ENCODE peak calls at places on chromosomes 7 and 10, in nine cellular contexts. Y, Z, M, G, A, C, D, Q and X are unnamed samples.

GRCh38 chr10:75283150-75284096 is 47.7 kb upstream of the COMTD1 start:
- DNase-seq in Y (peak), Z (no peak), M (peak), G (no peak), A (peak), C (no peak), D (no peak), Q (no peak), X (no peak)

GRCh38 chr7:112986256-112987031 is 100.2 kb downstream of the GPR85 start:
- DNase-seq in Y (no peak), Z (no peak), M (peak), G (no peak), A (no peak), C (no peak), D (no peak), Q (no peak), X (no peak)

GRCh38 chr10:97531401-97531985 is 32.8 kb downstream of the UBTD1 start:
- DNase-seq in Y (no peak), Z (no peak), M (no peak), G (no peak), A (no peak), C (no peak), D (no peak), Q (no peak), X (no peak)

GRCh38 chr7:130758429-130759056 is 24.5 kb upstream of the KLF14 start:
- DNase-seq in Y (no peak), Z (peak), M (peak), G (no peak), A (no peak), C (no peak), D (no peak), Q (peak), X (no peak)

GRCh38 chr10:86266446-86267242 is 100.0 kb downstream of the GRID1 start:
- DNase-seq in Y (peak), Z (no peak), M (no peak), G (no peak), A (peak), C (no peak), D (no peak), Q (no peak), X (no peak)

GRCh38 chr10:33126742-33127141 is 168.7 kb upstream of the ITGB1 start:
- DNase-seq in Y (peak), Z (no peak), M (no peak), G (no peak), A (no peak), C (no peak), D (no peak), Q (no peak), X (no peak)

GRCh38 chr10:84352251-84352842 is 24.0 kb downstream of the CCSER2 start:
- DNase-seq in Y (peak), Z (no peak), M (peak), G (peak), A (peak), C (peak), D (no peak), Q (peak), X (no peak)

GRCh38 chr10:3959370-3960266 is 174.6 kb upstream of the KLF6 start:
- DNase-seq in Y (no peak), Z (no peak), M (no peak), G (no peak), A (no peak), C (no peak), D (no peak), Q (no peak), X (no peak)

GRCh38 chr10:94358480-94358879 is 4.3 kb downstream of the NOC3L start:
- DNase-seq in Y (no peak), Z (no peak), M (peak), G (no peak), A (no peak), C (no peak), D (no peak), Q (no peak), X (no peak)

GRCh38 chr10:112259688-112260087 is 23.5 kb upstream of the TECTB start:
- DNase-seq in Y (no peak), Z (no peak), M (no peak), G (no peak), A (no peak), C (no peak), D (no peak), Q (no peak), X (no peak)

GRCh38 chr10:59625842-59626522 is 83.7 kb downstream of the SLC16A9 start:
- DNase-seq in Y (no peak), Z (peak), M (peak), G (peak), A (no peak), C (peak), D (no peak), Q (peak), X (no peak)

GRCh38 chr7:155963356-155963755 is 151.1 kb upstream of the SHH start:
- DNase-seq in Y (peak), Z (no peak), M (no peak), G (no peak), A (peak), C (no peak), D (peak), Q (no peak), X (no peak)

GRCh38 chr7:21443149-21443841 is 15.4 kb downstream of the SP4 start:
- DNase-seq in Y (no peak), Z (no peak), M (no peak), G (no peak), A (no peak), C (no peak), D (no peak), Q (no peak), X (no peak)

GRCh38 chr10:22550732-22551131 is 163.6 kb downstream of the PIP4K2A start:
- DNase-seq in Y (peak), Z (no peak), M (no peak), G (peak), A (peak), C (peak), D (no peak), Q (peak), X (peak)

GRCh38 chr7:16071246-16071857 is 350.0 kb downstream of the CRPPA start:
- DNase-seq in Y (no peak), Z (peak), M (peak), G (no peak), A (no peak), C (peak), D (no peak), Q (peak), X (no peak)

GRCh38 chr7:94450044-94450697 is 55.5 kb downstream of the COL1A2 start:
- DNase-seq in Y (no peak), Z (no peak), M (no peak), G (no peak), A (no peak), C (no peak), D (no peak), Q (no peak), X (no peak)

GRCh38 chr10:78336402-78336791 is 302.7 kb downstream of the RPS24 start:
- DNase-seq in Y (peak), Z (peak), M (no peak), G (no peak), A (peak), C (peak), D (peak), Q (no peak), X (peak)

GRCh38 chr10:22030421-22030820 is 26.9 kb upstream of the DNAJC1 start:
- DNase-seq in Y (no peak), Z (no peak), M (no peak), G (no peak), A (no peak), C (no peak), D (no peak), Q (no peak), X (no peak)

GRCh38 chr7:114375914-114376313 is 38.7 kb upstream of the FOXP2 start:
- DNase-seq in Y (no peak), Z (no peak), M (peak), G (no peak), A (no peak), C (no peak), D (no peak), Q (no peak), X (no peak)

GRCh38 chr10:21166557-21167287 is 269.6 kb upstream of the NEBL start:
- DNase-seq in Y (no peak), Z (no peak), M (no peak), G (no peak), A (no peak), C (no peak), D (no peak), Q (no peak), X (no peak)

GRCh38 chr10:6208781-6209235 is 6.1 kb downstream of the PFKFB3 start:
- DNase-seq in Y (no peak), Z (no peak), M (no peak), G (no peak), A (no peak), C (no peak), D (no peak), Q (no peak), X (no peak)

GRCh38 chr7:143321734-143322133 is 5.8 kb downstream of the CLCN1 start:
- DNase-seq in Y (no peak), Z (no peak), M (no peak), G (no peak), A (no peak), C (no peak), D (no peak), Q (no peak), X (no peak)

GRCh38 chr7:41459623-41460256 is 243.2 kb downstream of the INHBA start:
- DNase-seq in Y (no peak), Z (no peak), M (no peak), G (no peak), A (no peak), C (no peak), D (no peak), Q (no peak), X (no peak)

GRCh38 chr10:77889277-77889903 is 37.2 kb downstream of the DLG5 start:
- DNase-seq in Y (no peak), Z (no peak), M (no peak), G (no peak), A (no peak), C (no peak), D (no peak), Q (no peak), X (no peak)

GRCh38 chr10:35561670-35562069 is 43.5 kb upstream of the GJD4 start:
- DNase-seq in Y (peak), Z (no peak), M (no peak), G (no peak), A (no peak), C (no peak), D (peak), Q (no peak), X (no peak)

GRCh38 chr10:30671011-30671616 is 41.6 kb upstream of the LYZL2 start:
- DNase-seq in Y (no peak), Z (peak), M (peak), G (no peak), A (no peak), C (peak), D (no peak), Q (peak), X (peak)

GRCh38 chr10:76245951-76246495 is 814.6 kb downstream of the LRMDA start:
- DNase-seq in Y (no peak), Z (no peak), M (no peak), G (no peak), A (no peak), C (no peak), D (no peak), Q (no peak), X (no peak)

GRCh38 chr7:14133752-14134151 is 144.3 kb upstream of the ETV1 start:
- DNase-seq in Y (no peak), Z (no peak), M (no peak), G (no peak), A (no peak), C (no peak), D (no peak), Q (no peak), X (no peak)

GRCh38 chr7:74380720-74381119 is 73.0 kb upstream of the GTF2IRD1 start:
- DNase-seq in Y (no peak), Z (no peak), M (no peak), G (no peak), A (no peak), C (no peak), D (no peak), Q (no peak), X (no peak)

GRCh38 chr7:24755541-24756416 is 1.5 kb downstream of the GSDME start:
- DNase-seq in Y (no peak), Z (no peak), M (peak), G (no peak), A (no peak), C (no peak), D (no peak), Q (peak), X (no peak)

GRCh38 chr10:3222068-3222467 is 49.5 kb upstream of the PITRM1 start:
- DNase-seq in Y (no peak), Z (no peak), M (no peak), G (no peak), A (no peak), C (peak), D (no peak), Q (no peak), X (no peak)

GRCh38 chr10:87918254-87918859 is 54.9 kb downstream of the PTEN start:
- DNase-seq in Y (no peak), Z (no peak), M (no peak), G (no peak), A (no peak), C (no peak), D (no peak), Q (no peak), X (no peak)

GRCh38 chr7:12684733-12685132 is 2.7 kb upstream of the ARL4A start:
- DNase-seq in Y (no peak), Z (no peak), M (no peak), G (no peak), A (no peak), C (no peak), D (no peak), Q (no peak), X (no peak)

GRCh38 chr7:12686234-12686893 is 1.1 kb upstream of the ARL4A start:
- DNase-seq in Y (peak), Z (peak), M (peak), G (peak), A (peak), C (peak), D (peak), Q (peak), X (peak)

GRCh38 chr7:12684186-12684585 is 3.2 kb upstream of the ARL4A start:
- DNase-seq in Y (no peak), Z (no peak), M (no peak), G (no peak), A (no peak), C (no peak), D (no peak), Q (no peak), X (no peak)

GRCh38 chr7:12686894-12687212 is 580 bp upstream of the ARL4A start:
- DNase-seq in Y (no peak), Z (no peak), M (no peak), G (no peak), A (no peak), C (no peak), D (no peak), Q (no peak), X (no peak)

DNA sequence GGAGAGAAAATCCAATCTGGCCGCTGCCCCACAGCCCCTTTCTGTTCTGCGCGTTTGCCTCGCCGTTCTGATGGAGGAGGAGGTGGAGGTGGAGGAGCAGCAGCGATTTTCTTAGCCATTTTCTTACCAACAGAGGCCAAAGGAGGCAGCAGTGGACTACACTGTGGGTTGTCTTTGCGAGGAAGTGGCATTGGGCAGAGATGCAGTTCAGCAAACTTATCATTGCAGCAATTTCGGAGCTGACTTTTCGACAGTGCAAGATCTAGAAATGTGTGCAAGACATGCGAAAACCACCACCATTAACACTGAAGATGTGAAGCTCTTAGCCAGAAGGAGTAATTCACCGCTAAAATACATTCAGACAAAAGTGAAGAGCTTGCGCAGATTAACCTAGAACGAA is 1.9 kb upstream of the ARL4A start:
- DNase-seq in Y (peak), Z (no peak), M (no peak), G (peak), A (peak), C (peak), D (no peak), Q (no peak), X (no peak)
- TF ChIP-seq CTCF in Y (no peak), Z (peak), M (peak), G (peak), A (no peak), C (peak), D (peak), Q (peak), X (no peak)

DNA sequence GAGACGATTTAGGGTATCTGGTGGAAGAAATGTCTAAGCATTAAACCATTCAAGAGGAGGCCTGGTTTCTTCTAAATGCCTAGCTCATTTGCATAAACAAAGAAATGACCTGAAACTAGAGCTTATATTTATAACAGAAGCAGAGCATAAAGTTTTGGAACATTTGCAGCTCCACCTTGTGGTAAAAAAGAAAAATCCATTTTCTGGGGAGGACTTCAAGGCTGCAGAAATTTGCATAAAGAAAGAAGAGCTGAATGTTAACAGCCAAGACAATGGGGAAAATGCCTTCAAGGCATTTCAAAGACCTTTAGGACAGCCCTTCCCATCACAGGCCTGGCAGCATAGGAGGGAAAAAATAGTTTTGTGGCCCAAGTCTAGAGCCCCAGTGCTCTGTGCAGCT is 362.0 kb downstream of the ZNF248 start:
- DNase-seq in Y (no peak), Z (no peak), M (peak), G (no peak), A (no peak), C (no peak), D (no peak), Q (no peak), X (no peak)
- TF ChIP-seq CTCF in Y (no peak), Z (peak), M (peak), G (no peak), A (no peak), C (peak), D (peak), Q (no peak), X (peak)

GRCh38 chr7:79810945-79811344 is 323.7 kb upstream of the GNAI1 start:
- DNase-seq in Y (no peak), Z (no peak), M (no peak), G (no peak), A (no peak), C (no peak), D (no peak), Q (no peak), X (no peak)

GRCh38 chr7:79806161-79806734 is 328.4 kb upstream of the GNAI1 start:
- DNase-seq in Y (no peak), Z (no peak), M (peak), G (no peak), A (no peak), C (no peak), D (no peak), Q (no peak), X (no peak)
- TF ChIP-seq CTCF in Y (no peak), Z (peak), M (peak), G (no peak), A (no peak), C (no peak), D (no peak), Q (no peak), X (no peak)

GRCh38 chr10:98642281-98642680 is 195.5 kb upstream of the HPS1 start:
- DNase-seq in Y (no peak), Z (no peak), M (no peak), G (no peak), A (no peak), C (no peak), D (no peak), Q (no peak), X (no peak)
- TF ChIP-seq CTCF in Y (no peak), Z (no peak), M (no peak), G (no peak), A (no peak), C (no peak), D (no peak), Q (no peak), X (no peak)

GRCh38 chr10:52927678-52928077 is 155.1 kb upstream of the MBL2 start:
- DNase-seq in Y (no peak), Z (no peak), M (peak), G (no peak), A (no peak), C (no peak), D (no peak), Q (no peak), X (no peak)
- TF ChIP-seq CTCF in Y (no peak), Z (no peak), M (no peak), G (no peak), A (no peak), C (no peak), D (no peak), Q (no peak), X (no peak)

DNA sequence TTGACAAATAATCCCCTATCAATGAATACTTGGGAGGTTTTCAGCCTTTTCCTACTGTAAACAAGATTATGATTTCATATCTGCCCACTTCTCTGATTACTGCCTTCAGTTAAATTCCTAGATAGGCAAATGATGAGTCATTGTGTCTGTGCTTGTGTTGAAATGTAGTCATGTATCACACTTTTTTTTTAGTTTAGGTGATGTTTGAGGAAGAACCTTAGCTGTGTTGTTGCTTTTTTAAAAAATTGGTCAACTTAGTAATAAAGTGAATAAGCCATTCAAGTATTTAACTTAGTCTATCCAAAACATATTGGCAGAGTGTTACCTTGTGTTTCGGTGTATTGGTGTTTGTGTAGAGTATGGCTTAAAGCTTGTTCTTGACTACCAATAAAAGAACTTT is 60.0 kb downstream of the WAC start:
- DNase-seq in Y (no peak), Z (no peak), M (peak), G (no peak), A (no peak), C (no peak), D (no peak), Q (no peak), X (no peak)
- TF ChIP-seq CTCF in Y (no peak), Z (no peak), M (no peak), G (no peak), A (no peak), C (no peak), D (no peak), Q (no peak), X (no peak)

DNA sequence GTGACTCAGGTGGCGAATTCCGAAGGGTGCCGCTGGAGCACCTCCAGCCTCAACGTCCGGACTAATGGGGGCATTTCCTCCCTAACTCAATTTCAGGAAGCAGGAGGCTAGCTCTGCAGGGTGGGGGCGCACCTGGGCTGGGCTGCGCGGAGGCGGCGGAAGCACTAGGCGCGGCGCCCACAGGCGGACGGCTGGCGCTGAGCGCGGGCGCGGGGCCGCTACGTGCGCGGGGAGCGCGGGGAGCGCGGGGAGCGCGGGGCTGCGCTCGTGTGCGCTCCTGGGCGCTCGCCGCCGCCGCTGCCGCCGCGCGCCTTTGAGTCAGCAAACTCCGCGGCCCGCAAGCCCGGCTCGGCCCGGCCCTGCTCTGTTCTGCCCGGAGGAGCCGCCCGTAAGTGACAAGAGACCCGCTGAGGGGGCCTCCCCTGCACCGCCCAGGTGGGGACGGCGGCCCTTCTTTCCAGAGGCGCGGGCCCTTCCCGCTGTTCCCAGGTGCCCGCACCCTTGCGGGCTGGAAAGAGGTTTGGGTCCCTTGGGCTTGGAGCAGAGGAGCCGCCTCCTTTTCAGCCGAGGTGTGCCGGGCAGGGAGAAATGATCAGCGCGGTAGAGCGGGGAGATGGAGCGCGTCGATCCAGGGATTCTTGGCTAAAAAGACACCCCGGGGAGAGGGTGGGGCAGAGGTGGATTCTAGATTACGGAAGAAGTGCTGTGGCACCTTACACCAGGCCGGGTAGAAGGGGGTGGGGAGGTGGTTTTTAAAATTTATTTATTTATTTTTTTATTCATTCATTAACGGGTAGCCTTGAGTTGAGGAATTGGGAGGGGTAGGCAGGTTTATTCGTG is at the start of gene SNX10:
- DNase-seq in Y (peak), Z (no peak), M (peak), G (peak), A (no peak), C (peak), D (no peak), Q (peak), X (peak)
- TF ChIP-seq CTCF in Y (no peak), Z (peak), M (peak), G (no peak), A (peak), C (no peak), D (no peak), Q (peak), X (no peak)